ENCODE peak calls at places on chromosomes 2 and 18, in five cellular contexts. One of them, this sample, is unnamed.

GRCh38 chr18:3150274-3150673 is 69.5 kb downstream of the MYOM1 start:
- DNase-seq in mesendoderm: peak; percentile 6
- DNase-seq in right cardiac atrium: no peak
- DNase-seq in tibial artery: no peak
- DNase-seq in psoas muscle: no peak
- DNase-seq in this sample: no peak

GRCh38 chr2:11539317-11540147 is 5.7 kb downstream of the GREB1 start:
- DNase-seq in psoas muscle: no peak
- DNase-seq in mesendoderm: peak; percentile 77
- DNase-seq in tibial artery: no peak
- DNase-seq in right cardiac atrium: peak; percentile 61
- DNase-seq in this sample: no peak

GRCh38 chr18:79577451-79578395 is 101.9 kb upstream of the CTDP1 start:
- DNase-seq in right cardiac atrium: peak; percentile 79
- DNase-seq in mesendoderm: no peak
- DNase-seq in psoas muscle: no peak
- DNase-seq in tibial artery: no peak
- DNase-seq in this sample: no peak

GRCh38 chr18:36653870-36654269 is 174.9 kb downstream of the TPGS2 start:
- DNase-seq in tibial artery: no peak
- DNase-seq in mesendoderm: no peak
- DNase-seq in psoas muscle: no peak
- DNase-seq in right cardiac atrium: no peak
- DNase-seq in this sample: no peak

GRCh38 chr18:40159141-40160017 is 1795.7 kb upstream of the PIK3C3 start:
- DNase-seq in psoas muscle: no peak
- DNase-seq in tibial artery: no peak
- DNase-seq in right cardiac atrium: no peak
- DNase-seq in mesendoderm: peak; percentile 52
- DNase-seq in this sample: no peak

GRCh38 chr2:200048421-200048820 is 93.0 kb downstream of the MAIP1 start:
- DNase-seq in mesendoderm: peak; percentile 57
- DNase-seq in right cardiac atrium: no peak
- DNase-seq in tibial artery: no peak
- DNase-seq in psoas muscle: no peak
- DNase-seq in this sample: no peak

GRCh38 chr2:23379220-23379695 is 5.7 kb upstream of the KLHL29 start:
- DNase-seq in mesendoderm: no peak
- DNase-seq in psoas muscle: no peak
- DNase-seq in right cardiac atrium: no peak
- DNase-seq in tibial artery: no peak
- DNase-seq in this sample: no peak

GRCh38 chr18:79611040-79611681 is 68.4 kb upstream of the CTDP1 start:
- DNase-seq in right cardiac atrium: peak; percentile 81
- DNase-seq in psoas muscle: peak; percentile 52
- DNase-seq in mesendoderm: peak; percentile 98
- DNase-seq in tibial artery: peak; percentile 19
- DNase-seq in this sample: peak; percentile 41

GRCh38 chr18:60329131-60329530 is 43.4 kb downstream of the MC4R start:
- DNase-seq in right cardiac atrium: no peak
- DNase-seq in tibial artery: no peak
- DNase-seq in mesendoderm: no peak
- DNase-seq in psoas muscle: no peak
- DNase-seq in this sample: no peak

GRCh38 chr2:226483143-226483542 is 316.5 kb downstream of the IRS1 start:
- DNase-seq in mesendoderm: peak; percentile 50
- DNase-seq in psoas muscle: no peak
- DNase-seq in right cardiac atrium: no peak
- DNase-seq in tibial artery: no peak
- DNase-seq in this sample: no peak

GRCh38 chr2:101446869-101447268 is 28.0 kb downstream of the RFX8 start:
- DNase-seq in right cardiac atrium: no peak
- DNase-seq in tibial artery: no peak
- DNase-seq in mesendoderm: no peak
- DNase-seq in psoas muscle: no peak
- DNase-seq in this sample: peak; percentile 56

GRCh38 chr2:54722641-54723299 is 692 bp upstream of the EML6 start:
- DNase-seq in mesendoderm: peak; percentile 3
- DNase-seq in tibial artery: no peak
- DNase-seq in right cardiac atrium: no peak
- DNase-seq in psoas muscle: no peak
- DNase-seq in this sample: no peak

GRCh38 chr2:60440080-60440753 is 113.2 kb downstream of the BCL11A start:
- DNase-seq in psoas muscle: no peak
- DNase-seq in right cardiac atrium: no peak
- DNase-seq in tibial artery: no peak
- DNase-seq in mesendoderm: no peak
- DNase-seq in this sample: no peak

GRCh38 chr2:17208511-17208910 is 309.7 kb downstream of the RAD51AP2 start:
- DNase-seq in mesendoderm: peak; percentile 55
- DNase-seq in tibial artery: no peak
- DNase-seq in right cardiac atrium: no peak
- DNase-seq in psoas muscle: no peak
- DNase-seq in this sample: no peak

GRCh38 chr18:13877133-13877532 is 38.2 kb downstream of the MC2R start:
- DNase-seq in right cardiac atrium: no peak
- DNase-seq in tibial artery: no peak
- DNase-seq in mesendoderm: peak; percentile 25
- DNase-seq in psoas muscle: no peak
- DNase-seq in this sample: no peak

GRCh38 chr18:478679-479078 is 21.8 kb downstream of the COLEC12 start:
- DNase-seq in psoas muscle: no peak
- DNase-seq in right cardiac atrium: no peak
- DNase-seq in tibial artery: no peak
- DNase-seq in mesendoderm: no peak
- DNase-seq in this sample: no peak
- H3K27ac ChIP-seq in psoas muscle: no peak overlapping the region
- H3K27ac ChIP-seq in right cardiac atrium: no peak overlapping the region
- H3K27ac ChIP-seq in tibial artery: peak overlapping the region; percentile 57
- H3K27ac ChIP-seq in mesendoderm: no peak overlapping the region
- H3K27ac ChIP-seq in this sample: no peak overlapping the region

GRCh38 chr2:237524631-237525030 is 37.6 kb downstream of the MLPH start:
- DNase-seq in right cardiac atrium: no peak
- DNase-seq in tibial artery: no peak
- DNase-seq in mesendoderm: no peak
- DNase-seq in psoas muscle: no peak
- DNase-seq in this sample: no peak

GRCh38 chr2:237527766-237528165 is 38.6 kb upstream of the PRLH start:
- DNase-seq in mesendoderm: no peak
- DNase-seq in right cardiac atrium: no peak
- DNase-seq in psoas muscle: no peak
- DNase-seq in tibial artery: no peak
- DNase-seq in this sample: no peak

GRCh38 chr2:237525559-237526157 is 38.6 kb downstream of the MLPH start:
- DNase-seq in right cardiac atrium: no peak
- DNase-seq in psoas muscle: no peak
- DNase-seq in mesendoderm: no peak
- DNase-seq in tibial artery: no peak
- DNase-seq in this sample: no peak

GRCh38 chr2:237529452-237530402 is 36.6 kb upstream of the PRLH start:
- DNase-seq in mesendoderm: no peak
- DNase-seq in right cardiac atrium: no peak
- DNase-seq in tibial artery: no peak
- DNase-seq in psoas muscle: no peak
- DNase-seq in this sample: no peak

DNA sequence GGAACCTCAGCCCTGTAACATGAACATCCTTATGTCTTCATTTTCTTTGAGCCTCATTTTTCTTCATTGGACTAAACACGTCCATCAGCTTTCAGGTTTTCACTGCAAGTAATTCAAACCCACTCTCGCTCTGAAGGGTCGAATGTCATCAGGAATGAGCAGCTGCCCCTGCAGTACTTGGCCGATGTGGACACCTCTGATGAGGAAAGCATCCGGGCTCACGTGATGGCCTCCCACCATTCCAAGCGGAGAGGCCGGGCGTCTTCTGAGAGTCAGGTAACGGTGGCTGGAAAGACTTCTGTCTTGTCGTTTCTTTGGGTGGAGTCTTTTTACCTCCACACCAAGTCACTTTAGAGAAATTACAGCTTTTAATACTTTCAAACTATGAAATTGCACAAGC is 39.1 kb upstream of the PRLH start:
- DNase-seq in right cardiac atrium: no peak
- DNase-seq in tibial artery: no peak
- DNase-seq in mesendoderm: no peak
- DNase-seq in psoas muscle: no peak
- DNase-seq in this sample: no peak
- H3K27ac ChIP-seq in right cardiac atrium: no peak overlapping the region
- H3K27ac ChIP-seq in tibial artery: no peak overlapping the region
- H3K27ac ChIP-seq in mesendoderm: no peak overlapping the region
- H3K27ac ChIP-seq in psoas muscle: no peak overlapping the region
- H3K27ac ChIP-seq in this sample: no peak overlapping the region

GRCh38 chr2:239678186-239678490 is 277.3 kb upstream of the HDAC4 start:
- DNase-seq in psoas muscle: no peak
- DNase-seq in right cardiac atrium: no peak
- DNase-seq in tibial artery: no peak
- DNase-seq in mesendoderm: no peak
- DNase-seq in this sample: no peak
- H3K27ac ChIP-seq in psoas muscle: no peak overlapping the region
- H3K27ac ChIP-seq in right cardiac atrium: no peak overlapping the region
- H3K27ac ChIP-seq in tibial artery: no peak overlapping the region
- H3K27ac ChIP-seq in mesendoderm: no peak overlapping the region
- H3K27ac ChIP-seq in this sample: no peak overlapping the region

GRCh38 chr18:5515007-5515744 is 28.6 kb downstream of the EPB41L3 start:
- DNase-seq in tibial artery: no peak
- DNase-seq in psoas muscle: no peak
- DNase-seq in right cardiac atrium: no peak
- DNase-seq in mesendoderm: no peak
- DNase-seq in this sample: no peak
- H3K27ac ChIP-seq in tibial artery: no peak overlapping the region
- H3K27ac ChIP-seq in psoas muscle: no peak overlapping the region
- H3K27ac ChIP-seq in right cardiac atrium: no peak overlapping the region
- H3K27ac ChIP-seq in mesendoderm: no peak overlapping the region
- H3K27ac ChIP-seq in this sample: no peak overlapping the region

This sample was measured in epithelial cell of prostate.